ENCODE peak calls at places on chromosome 17, in four cellular contexts. C, G, Z and L are unnamed samples. For H3K9me3, the result is how much of the 10 kb centered on the place peaks cover.

GRCh38 chr17:335691-336090 is 16.9 kb downstream of the RPH3AL start:
- DNase-seq in C (no peak), G (no peak), Z (peak), L (peak)

GRCh38 chr17:19237389-19238166 is 412 bp downstream of the EPN2 start:
- DNase-seq in C (no peak), G (no peak), Z (no peak), L (peak)

GRCh38 chr17:56845934-56846333 is 12.0 kb downstream of the DGKE start:
- DNase-seq in C (no peak), G (no peak), Z (no peak), L (no peak)

GRCh38 chr17:77502626-77503292 is 362.0 kb downstream of the SEC14L1 start:
- DNase-seq in C (no peak), G (no peak), Z (no peak), L (no peak)

GRCh38 chr17:82808921-82809905 is 30.6 kb downstream of the ZNF750 start:
- DNase-seq in C (no peak), G (no peak), Z (no peak), L (peak)

GRCh38 chr17:8151120-8151640 is 1.0 kb downstream of the PER1 start:
- DNase-seq in C (no peak), G (peak), Z (peak), L (peak)

GRCh38 chr17:66570353-66571195 is 264.3 kb upstream of the CACNG5 start:
- DNase-seq in C (no peak), G (no peak), Z (no peak), L (no peak)

GRCh38 chr17:39755550-39756375 is 18.0 kb downstream of the GRB7 start:
- DNase-seq in C (no peak), G (peak), Z (no peak), L (no peak)

GRCh38 chr17:7196651-7197050 is 17.5 kb upstream of the ASGR1 start:
- DNase-seq in C (no peak), G (no peak), Z (no peak), L (no peak)

GRCh38 chr17:14038206-14038605 is 31.1 kb upstream of the COX10 start:
- DNase-seq in C (no peak), G (no peak), Z (no peak), L (no peak)

GRCh38 chr17:78486946-78487680 is 90.1 kb downstream of the DNAH17 start:
- DNase-seq in C (no peak), G (no peak), Z (no peak), L (no peak)

GRCh38 chr17:78043031-78043430 is 84.5 kb downstream of the TNRC6C start:
- DNase-seq in C (no peak), G (no peak), Z (no peak), L (no peak)

GRCh38 chr17:38982858-38983746 is 15.9 kb upstream of the FBXO47 start:
- DNase-seq in C (peak), G (peak), Z (peak), L (peak)

GRCh38 chr17:62621223-62621622 is 6.2 kb upstream of the MRC2 start:
- DNase-seq in C (no peak), G (no peak), Z (no peak), L (no peak)

GRCh38 chr17:65046236-65046635 is 10.3 kb downstream of the GNA13 start:
- DNase-seq in C (no peak), G (no peak), Z (no peak), L (no peak)

GRCh38 chr17:10247806-10248334 is 49.5 kb upstream of the GAS7 start:
- DNase-seq in C (no peak), G (no peak), Z (peak), L (no peak)

GRCh38 chr17:10249271-10250010 is 51.0 kb upstream of the GAS7 start:
- DNase-seq in C (no peak), G (no peak), Z (peak), L (no peak)

DNA sequence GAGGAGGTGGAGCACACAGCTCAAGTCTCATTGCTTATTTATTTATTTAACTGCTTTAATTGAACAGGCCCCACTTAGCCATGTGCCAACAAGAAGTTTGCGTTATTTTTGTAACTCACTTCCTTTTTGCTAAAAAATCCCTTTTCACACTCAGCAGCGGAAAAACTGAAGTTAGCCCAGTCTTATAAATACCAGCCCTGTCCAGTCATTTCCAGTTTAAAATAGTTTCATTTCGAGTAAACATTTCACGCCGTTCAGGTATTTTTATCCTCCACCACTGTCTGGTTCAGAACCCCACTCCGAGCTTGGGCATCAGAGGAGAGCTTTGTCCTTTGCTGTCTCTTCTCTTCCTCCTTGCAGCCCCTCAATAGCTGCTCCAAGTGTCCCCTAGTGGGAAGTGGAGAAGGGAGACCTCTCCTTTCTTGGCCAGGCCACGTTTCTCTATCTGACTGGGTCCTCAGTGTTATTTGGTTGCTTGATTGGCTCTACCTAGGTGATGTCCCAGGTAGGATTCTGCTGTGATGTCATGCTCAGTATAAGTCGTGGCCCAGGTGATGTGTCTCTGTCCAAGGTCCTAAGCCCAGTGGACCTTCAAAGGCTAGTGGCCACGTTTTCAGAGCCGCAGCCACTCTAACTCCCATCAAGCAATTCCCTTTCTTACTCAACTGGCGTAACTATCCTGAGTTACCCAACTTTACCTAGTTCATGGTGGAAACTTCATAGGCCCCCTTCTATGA is 53.0 kb upstream of the GAS7 start:
- DNase-seq in C (no peak), G (no peak), Z (no peak), L (no peak)
- H3K9me3 ChIP-seq in C (under half), G (under half), Z (under half), L (under half)

GRCh38 chr17:48111937-48112241 is 4.3 kb downstream of the SNX11 start:
- DNase-seq in C (no peak), G (no peak), Z (no peak), L (no peak)
- H3K4me3 ChIP-seq in C (no peak), G (no peak), Z (no peak), L (no peak)

GRCh38 chr17:37506678-37507077 is 17.0 kb downstream of the DUSP14 start:
- DNase-seq in C (peak), G (peak), Z (no peak), L (no peak)
- TF ChIP-seq CTCF in C (peak), G (peak), Z (peak), L (no peak)

DNA sequence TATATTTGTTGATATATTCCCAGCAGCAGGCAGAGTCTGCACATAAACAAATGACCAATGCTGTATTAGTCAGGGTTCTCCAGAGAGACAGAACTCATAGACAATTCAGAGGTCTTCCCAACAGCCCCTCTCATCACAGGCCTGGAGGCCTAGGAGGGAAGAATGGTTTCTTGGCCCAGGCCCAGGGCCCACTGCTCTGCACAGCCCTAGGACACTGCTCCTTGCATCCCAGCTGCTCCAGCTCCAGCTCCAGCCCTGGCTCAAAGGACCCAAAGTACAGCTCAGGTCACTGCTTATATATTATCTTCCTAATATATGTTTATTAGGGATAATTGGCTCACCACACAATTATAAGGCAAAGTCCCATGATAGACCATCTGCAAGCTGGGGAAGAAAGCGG is 749.9 kb downstream of the KCNJ2 start:
- DNase-seq in C (no peak), G (no peak), Z (no peak), L (no peak)
- H3K9me3 ChIP-seq in C (under half), G (under half), Z (under half), L (under half)

GRCh38 chr17:44097110-44097810 is 26.2 kb downstream of the HDAC5 start:
- DNase-seq in C (no peak), G (no peak), Z (no peak), L (no peak)
- H3K4me3 ChIP-seq in C (no peak), G (no peak), Z (no peak), L (no peak)

GRCh38 chr17:12667299-12667958 is 1.7 kb downstream of the MYOCD start:
- DNase-seq in C (peak), G (peak), Z (peak), L (peak)
- TF ChIP-seq CTCF in C (peak), G (peak), Z (peak), L (peak)

DNA sequence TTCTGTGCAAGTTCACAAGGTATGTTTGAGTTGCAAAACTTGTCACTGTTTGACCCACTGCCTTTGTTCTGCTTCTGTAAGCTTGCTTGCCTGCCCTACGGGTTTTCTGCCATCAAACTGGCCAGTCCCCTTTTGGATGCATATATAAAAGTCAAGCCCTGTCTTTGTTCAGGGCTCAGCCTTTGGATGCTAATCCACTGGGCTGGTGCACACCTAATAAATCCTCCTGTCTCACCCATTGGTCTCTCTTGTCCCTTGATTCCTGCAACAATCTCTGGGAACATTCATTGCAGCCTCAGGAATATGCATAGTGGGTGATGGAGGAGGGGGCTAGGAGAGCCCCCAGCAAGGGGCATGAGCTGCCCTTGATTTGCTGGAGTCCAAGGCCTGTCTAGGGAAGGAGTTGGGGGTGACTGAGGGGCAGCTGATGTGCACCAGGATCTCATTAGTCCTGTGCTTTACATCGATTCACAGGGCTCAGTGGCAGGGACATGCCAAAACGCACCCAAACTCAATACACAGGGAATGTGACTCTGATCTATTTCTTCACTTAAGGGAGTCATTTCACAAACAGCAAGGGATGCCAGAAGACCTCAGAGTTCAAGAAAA is 225.4 kb upstream of the NLRP1 start:
- DNase-seq in C (no peak), G (peak), Z (no peak), L (no peak)
- H3K9me3 ChIP-seq in C (under half), G (under half), Z (under half), L (under half)

GRCh38 chr17:69325518-69326301 is 1.2 kb downstream of the ABCA5 start:
- DNase-seq in C (no peak), G (no peak), Z (no peak), L (no peak)
- H3K4me3 ChIP-seq in C (peak), G (peak), Z (peak), L (peak)